ENCODE peak calls at places on chromosomes 5 and 9, in four cellular contexts. A is tibial nerve, K is GM04504, N is DMS53. D is an unnamed sample.

GRCh38 chr9:116482740-116483139 is 204.4 kb upstream of the TRIM32 start:
- DNase-seq in K (no peak), N (no peak), A (no peak), D (no peak)

GRCh38 chr9:77589046-77589795 is 58.9 kb downstream of the GNA14 start:
- DNase-seq in A (no peak), K (no peak), N (peak; percentile 96), D (no peak)

GRCh38 chr9:38380230-38380871 is 12.2 kb upstream of the ALDH1B1 start:
- DNase-seq in N (peak; percentile 26), K (no peak), A (no peak), D (no peak)

GRCh38 chr5:67146574-67146973 is 50.0 kb downstream of the CD180 start:
- DNase-seq in K (no peak), A (no peak), N (no peak), D (no peak)

GRCh38 chr9:71162136-71162535 is 40.7 kb upstream of the TRPM3 start:
- DNase-seq in K (no peak), A (no peak), N (no peak), D (no peak)

GRCh38 chr9:98994226-98995058 is 50.7 kb downstream of the COL15A1 start:
- DNase-seq in K (no peak), N (no peak), A (no peak), D (no peak)

GRCh38 chr5:172110921-172111873 is 76.8 kb downstream of the STK10 start:
- DNase-seq in K (peak; percentile 42), N (no peak), A (no peak), D (no peak)

GRCh38 chr5:180470966-180471582 is 23.1 kb upstream of the CNOT6 start:
- DNase-seq in K (peak; percentile 14), N (peak; percentile 71), A (no peak), D (no peak)

GRCh38 chr5:97098864-97099454 is 43.5 kb downstream of the LIX1 start:
- DNase-seq in N (no peak), A (no peak), K (no peak), D (no peak)

GRCh38 chr9:131707677-131708612 is 31.9 kb downstream of the RAPGEF1 start:
- DNase-seq in K (peak; percentile 65), N (peak; percentile 86), A (no peak), D (no peak)

GRCh38 chr9:92455217-92455616 is 27.1 kb downstream of the ASPN start:
- DNase-seq in A (no peak), K (no peak), N (peak; percentile 20), D (no peak)

GRCh38 chr5:18968966-18969365 is 1019.0 kb downstream of the CDH18 start:
- DNase-seq in A (no peak), N (peak; percentile 49), K (no peak), D (no peak)

GRCh38 chr9:37926737-37927590 is 23.0 kb upstream of the SLC25A51 start:
- DNase-seq in K (no peak), N (no peak), A (no peak), D (no peak)

GRCh38 chr9:129383415-129384088 is 205.5 kb upstream of the IER5L start:
- DNase-seq in N (peak; percentile 88), A (peak; percentile 74), K (peak; percentile 42), D (peak; percentile 10)

D was measured in HFF-Myc.